ENCODE peak calls at places on chromosomes 11 and 22, in four cellular contexts. One of them, this sample, is unnamed.

GRCh38 chr22:34395370-34395769 is 475.1 kb upstream of the LARGE1 start:
- DNase-seq in ovary: no peak
- DNase-seq in GM23338: peak; percentile 34
- DNase-seq in CD8-positive, alpha-beta memory T cell: no peak
- DNase-seq in this sample: no peak

GRCh38 chr11:74678591-74679512 is 52.4 kb downstream of the CHRDL2 start:
- DNase-seq in ovary: no peak
- DNase-seq in GM23338: no peak
- DNase-seq in CD8-positive, alpha-beta memory T cell: no peak
- DNase-seq in this sample: no peak

GRCh38 chr11:67072295-67072694 is 15.6 kb downstream of the RHOD start:
- DNase-seq in ovary: no peak
- DNase-seq in GM23338: no peak
- DNase-seq in CD8-positive, alpha-beta memory T cell: no peak
- DNase-seq in this sample: no peak

GRCh38 chr11:114296190-114296978 is at the start of gene NNMT:
- DNase-seq in ovary: peak; percentile 47
- DNase-seq in GM23338: no peak
- DNase-seq in CD8-positive, alpha-beta memory T cell: no peak
- DNase-seq in this sample: no peak

GRCh38 chr22:39234157-39234793 is 10.5 kb downstream of the PDGFB start:
- DNase-seq in ovary: no peak
- DNase-seq in GM23338: no peak
- DNase-seq in CD8-positive, alpha-beta memory T cell: no peak
- DNase-seq in this sample: no peak

GRCh38 chr22:40703731-40704130 is 24.4 kb downstream of the MCHR1 start:
- DNase-seq in ovary: no peak
- DNase-seq in GM23338: no peak
- DNase-seq in CD8-positive, alpha-beta memory T cell: no peak
- DNase-seq in this sample: no peak

GRCh38 chr11:46894506-46894905 is 23.8 kb downstream of the LRP4 start:
- DNase-seq in ovary: no peak
- DNase-seq in GM23338: no peak
- DNase-seq in CD8-positive, alpha-beta memory T cell: no peak
- DNase-seq in this sample: no peak

GRCh38 chr11:103948331-103948730 is 88.1 kb upstream of the DDI1 start:
- DNase-seq in ovary: no peak
- DNase-seq in GM23338: no peak
- DNase-seq in CD8-positive, alpha-beta memory T cell: no peak
- DNase-seq in this sample: no peak

GRCh38 chr11:122048401-122048800 is 67.6 kb downstream of the BLID start:
- DNase-seq in ovary: no peak
- DNase-seq in GM23338: no peak
- DNase-seq in CD8-positive, alpha-beta memory T cell: no peak
- DNase-seq in this sample: no peak

GRCh38 chr11:104526006-104526405 is 362.1 kb upstream of the PDGFD start:
- DNase-seq in ovary: no peak
- DNase-seq in GM23338: no peak
- DNase-seq in CD8-positive, alpha-beta memory T cell: no peak
- DNase-seq in this sample: no peak

GRCh38 chr11:122440783-122441701 is 214.5 kb upstream of the UBASH3B start:
- DNase-seq in ovary: peak; percentile 56
- DNase-seq in GM23338: peak; percentile 89
- DNase-seq in CD8-positive, alpha-beta memory T cell: no peak
- DNase-seq in this sample: no peak

GRCh38 chr11:66607126-66607834 is 9.2 kb upstream of the RBM14 start:
- DNase-seq in ovary: peak; percentile 86
- DNase-seq in GM23338: no peak
- DNase-seq in CD8-positive, alpha-beta memory T cell: no peak
- DNase-seq in this sample: no peak

GRCh38 chr11:79308429-79308828 is 132.4 kb downstream of the TENM4 start:
- DNase-seq in ovary: no peak
- DNase-seq in GM23338: no peak
- DNase-seq in CD8-positive, alpha-beta memory T cell: no peak
- DNase-seq in this sample: no peak

GRCh38 chr22:49161002-49161850 is 666.4 kb downstream of the BRD1 start:
- DNase-seq in ovary: no peak
- DNase-seq in GM23338: no peak
- DNase-seq in CD8-positive, alpha-beta memory T cell: no peak
- DNase-seq in this sample: no peak

GRCh38 chr22:42379961-42380537 is 52.2 kb downstream of the NFAM1 start:
- DNase-seq in ovary: no peak
- DNase-seq in GM23338: no peak
- DNase-seq in CD8-positive, alpha-beta memory T cell: no peak
- DNase-seq in this sample: no peak

GRCh38 chr11:76270387-76270786 is 64.1 kb upstream of the WNT11 start:
- DNase-seq in ovary: no peak
- DNase-seq in GM23338: no peak
- DNase-seq in CD8-positive, alpha-beta memory T cell: no peak
- DNase-seq in this sample: no peak

GRCh38 chr11:128809128-128809527 is 58.0 kb downstream of the KCNJ1 start:
- DNase-seq in ovary: no peak
- DNase-seq in GM23338: no peak
- DNase-seq in CD8-positive, alpha-beta memory T cell: no peak
- DNase-seq in this sample: no peak

GRCh38 chr22:17012267-17012666 is 4.2 kb upstream of the GAB4 start:
- DNase-seq in ovary: no peak
- DNase-seq in GM23338: no peak
- DNase-seq in CD8-positive, alpha-beta memory T cell: no peak
- DNase-seq in this sample: no peak

GRCh38 chr11:20112291-20113146 is 47.8 kb downstream of the DBX1 start:
- DNase-seq in ovary: peak; percentile 77
- DNase-seq in GM23338: no peak
- DNase-seq in CD8-positive, alpha-beta memory T cell: no peak
- DNase-seq in this sample: no peak

GRCh38 chr11:85875505-85875904 is 20.3 kb downstream of the CCDC83 start:
- DNase-seq in ovary: no peak
- DNase-seq in GM23338: no peak
- DNase-seq in CD8-positive, alpha-beta memory T cell: no peak
- DNase-seq in this sample: no peak

GRCh38 chr11:71946144-71946571 is 17.3 kb downstream of the RNF121 start:
- DNase-seq in ovary: no peak
- DNase-seq in GM23338: no peak
- DNase-seq in CD8-positive, alpha-beta memory T cell: no peak
- DNase-seq in this sample: no peak

GRCh38 chr22:50188356-50188755 is 2.6 kb downstream of the TRABD start:
- DNase-seq in ovary: peak; percentile 29
- DNase-seq in GM23338: no peak
- DNase-seq in CD8-positive, alpha-beta memory T cell: no peak
- DNase-seq in this sample: no peak

GRCh38 chr11:129950319-129951034 is 52.2 kb downstream of the PRDM10 start:
- DNase-seq in ovary: no peak
- DNase-seq in GM23338: no peak
- DNase-seq in CD8-positive, alpha-beta memory T cell: no peak
- DNase-seq in this sample: no peak

GRCh38 chr11:47656284-47656915 is 14.0 kb upstream of the MTCH2 start:
- DNase-seq in ovary: no peak
- DNase-seq in GM23338: peak; percentile 34
- DNase-seq in CD8-positive, alpha-beta memory T cell: no peak
- DNase-seq in this sample: no peak

GRCh38 chr11:43907028-43907966 is 26.7 kb downstream of the ALKBH3 start:
- DNase-seq in ovary: no peak
- DNase-seq in GM23338: no peak
- DNase-seq in CD8-positive, alpha-beta memory T cell: no peak
- DNase-seq in this sample: no peak

GRCh38 chr11:22690891-22691290 is 24.5 kb downstream of the GAS2 start:
- DNase-seq in ovary: no peak
- DNase-seq in GM23338: no peak
- DNase-seq in CD8-positive, alpha-beta memory T cell: peak; percentile 52
- DNase-seq in this sample: peak; percentile 54

GRCh38 chr11:44112083-44112865 is 16.8 kb downstream of the EXT2 start:
- DNase-seq in ovary: peak; percentile 41
- DNase-seq in GM23338: no peak
- DNase-seq in CD8-positive, alpha-beta memory T cell: no peak
- DNase-seq in this sample: no peak

GRCh38 chr11:19820100-19820499 is 107.5 kb downstream of the NAV2 start:
- DNase-seq in ovary: no peak
- DNase-seq in GM23338: no peak
- DNase-seq in CD8-positive, alpha-beta memory T cell: no peak
- DNase-seq in this sample: no peak

GRCh38 chr11:128908391-128909246 is 17.5 kb downstream of the KCNJ5 start:
- DNase-seq in ovary: peak; percentile 64
- DNase-seq in GM23338: no peak
- DNase-seq in CD8-positive, alpha-beta memory T cell: no peak
- DNase-seq in this sample: no peak

GRCh38 chr11:13105237-13105844 is 96.2 kb downstream of the RASSF10 start:
- DNase-seq in ovary: peak; percentile 18
- DNase-seq in GM23338: no peak
- DNase-seq in CD8-positive, alpha-beta memory T cell: no peak
- DNase-seq in this sample: no peak

GRCh38 chr11:77400306-77400705 is 73.6 kb downstream of the PAK1 start:
- DNase-seq in ovary: no peak
- DNase-seq in GM23338: no peak
- DNase-seq in CD8-positive, alpha-beta memory T cell: no peak
- DNase-seq in this sample: no peak

GRCh38 chr11:77396305-77396704 is 77.6 kb downstream of the PAK1 start:
- DNase-seq in ovary: no peak
- DNase-seq in GM23338: no peak
- DNase-seq in CD8-positive, alpha-beta memory T cell: no peak
- DNase-seq in this sample: no peak

GRCh38 chr11:77397631-77398030 is 76.3 kb downstream of the PAK1 start:
- DNase-seq in ovary: no peak
- DNase-seq in GM23338: no peak
- DNase-seq in CD8-positive, alpha-beta memory T cell: no peak
- DNase-seq in this sample: no peak

GRCh38 chr11:77395460-77396175 is 78.3 kb downstream of the PAK1 start:
- DNase-seq in ovary: no peak
- DNase-seq in GM23338: no peak
- DNase-seq in CD8-positive, alpha-beta memory T cell: no peak
- DNase-seq in this sample: no peak

GRCh38 chr11:77396911-77397310 is 77.0 kb downstream of the PAK1 start:
- DNase-seq in ovary: no peak
- DNase-seq in GM23338: no peak
- DNase-seq in CD8-positive, alpha-beta memory T cell: no peak
- DNase-seq in this sample: no peak
- H3K4me3 ChIP-seq in ovary: no peak overlapping the region
- H3K4me3 ChIP-seq in GM23338: no peak overlapping the region
- H3K4me3 ChIP-seq in CD8-positive, alpha-beta memory T cell: no peak overlapping the region
- H3K4me3 ChIP-seq in this sample: no peak overlapping the region

DNA sequence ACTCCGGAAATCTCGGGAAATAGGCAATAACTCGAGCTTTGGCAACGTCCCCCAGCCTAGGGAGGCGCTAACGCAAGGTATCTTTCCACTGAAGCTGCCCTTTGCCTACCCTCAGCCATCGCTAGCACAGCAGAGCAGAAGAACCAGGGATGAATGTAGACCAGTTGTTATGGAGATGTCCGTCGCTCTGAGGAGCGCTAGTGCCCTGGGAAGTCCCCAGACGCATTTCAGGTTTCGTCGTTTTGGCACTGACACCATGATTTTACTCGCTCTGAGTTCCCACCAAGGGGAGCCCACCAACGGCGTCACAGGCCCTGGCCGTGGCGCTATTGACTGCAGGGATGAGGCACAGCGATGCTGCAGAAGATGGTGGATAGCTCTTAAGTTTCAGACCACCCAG is 22.7 kb upstream of the BDNF start:
- DNase-seq in ovary: no peak
- DNase-seq in GM23338: peak; percentile 62
- DNase-seq in CD8-positive, alpha-beta memory T cell: no peak
- DNase-seq in this sample: no peak
- H3K27ac ChIP-seq in ovary: no peak overlapping the region
- H3K27ac ChIP-seq in GM23338: peak overlapping the region; percentile 75
- H3K27ac ChIP-seq in CD8-positive, alpha-beta memory T cell: no peak overlapping the region
- H3K27ac ChIP-seq in this sample: no peak overlapping the region

GRCh38 chr22:20436309-20437252 is 1.0 kb downstream of the SCARF2 start:
- DNase-seq in ovary: peak; percentile 61
- DNase-seq in GM23338: peak; percentile 67
- DNase-seq in CD8-positive, alpha-beta memory T cell: no peak
- DNase-seq in this sample: no peak
- H3K4me3 ChIP-seq in ovary: peak overlapping the region; percentile 81
- H3K4me3 ChIP-seq in GM23338: peak overlapping the region; percentile 87
- H3K4me3 ChIP-seq in CD8-positive, alpha-beta memory T cell: peak overlapping the region; percentile 27
- H3K4me3 ChIP-seq in this sample: peak overlapping the region; percentile 32

GRCh38 chr11:100095809-100096208 is 591.3 kb upstream of the ARHGAP42 start:
- DNase-seq in ovary: no peak
- DNase-seq in GM23338: no peak
- DNase-seq in CD8-positive, alpha-beta memory T cell: no peak
- DNase-seq in this sample: no peak
- H3K27ac ChIP-seq in ovary: no peak overlapping the region
- H3K27ac ChIP-seq in GM23338: no peak overlapping the region
- H3K27ac ChIP-seq in CD8-positive, alpha-beta memory T cell: no peak overlapping the region
- H3K27ac ChIP-seq in this sample: no peak overlapping the region

GRCh38 chr22:36194971-36195370 is 6.6 kb downstream of the APOL4 start:
- DNase-seq in ovary: peak; percentile 66
- DNase-seq in GM23338: peak; percentile 82
- DNase-seq in CD8-positive, alpha-beta memory T cell: peak; percentile 38
- DNase-seq in this sample: no peak
- H3K4me3 ChIP-seq in ovary: no peak overlapping the region
- H3K4me3 ChIP-seq in GM23338: no peak overlapping the region
- H3K4me3 ChIP-seq in CD8-positive, alpha-beta memory T cell: no peak overlapping the region
- H3K4me3 ChIP-seq in this sample: no peak overlapping the region

This sample was measured in CD4-positive, CD25-positive, alpha-beta regulatory T cell.